ENCODE peak calls at places on chromosomes 1 and 21, in five cellular contexts. C is effector CD4-positive, alpha-beta T cell; I is GOT3; H is AG08396; R is occipital lobe. K is an unnamed sample.

GRCh38 chr21:39556176-39556575 is 56.6 kb upstream of the B3GALT5 start:
- DNase-seq in C (no peak), R (no peak), H (no peak), I (no peak), K (peak; percentile 76)

GRCh38 chr1:168465942-168466702 is 77.7 kb downstream of the XCL2 start:
- DNase-seq in R (no peak), C (no peak), I (no peak), H (no peak), K (peak; percentile 37)

GRCh38 chr1:6634278-6635052 is 9.8 kb downstream of the THAP3 start:
- DNase-seq in H (peak; percentile 53), I (no peak), R (no peak), C (peak; percentile 12), K (peak; percentile 31)

GRCh38 chr1:19661721-19662228 is 2.9 kb upstream of the HTR6 start:
- DNase-seq in C (peak; percentile 51), H (peak; percentile 58), I (no peak), R (no peak), K (peak; percentile 25)

GRCh38 chr1:60044881-60045280 is 28.7 kb downstream of the C1orf87 start:
- DNase-seq in R (no peak), C (no peak), I (no peak), H (no peak), K (no peak)

GRCh38 chr1:4061521-4062031 is 161.5 kb upstream of the C1orf174 start:
- DNase-seq in R (no peak), C (no peak), I (no peak), H (no peak), K (no peak)

GRCh38 chr1:17274186-17275170 is 25.6 kb downstream of the PADI3 start:
- DNase-seq in R (no peak), C (no peak), H (peak; percentile 75), I (no peak), K (peak; percentile 8)

GRCh38 chr1:15510611-15511405 is 13.2 kb downstream of the CASP9 start:
- DNase-seq in C (no peak), R (no peak), I (no peak), H (peak; percentile 27), K (no peak)

GRCh38 chr1:156376146-156376545 is 7.1 kb downstream of the RHBG start:
- DNase-seq in R (no peak), H (no peak), C (no peak), I (no peak), K (no peak)